ENCODE peak calls at places on chromosomes 4 and X, in eight cellular contexts. One of them, this sample, is unnamed.

GRCh38 chr4:183449193-183449888 is 4.9 kb downstream of the CDKN2AIP start:
- DNase-seq in astrocyte of the spinal cord: no peak
- DNase-seq in NB4: no peak
- DNase-seq in EH: peak; percentile 98
- DNase-seq in astrocyte: peak; percentile 89
- DNase-seq in SW480: no peak
- DNase-seq in amniotic stem cell: no peak
- DNase-seq in adrenal gland: no peak
- DNase-seq in this sample: peak; percentile 51

GRCh38 chrX:71163010-71163409 is 18.4 kb downstream of the NLGN3 start:
- DNase-seq in amniotic stem cell: no peak
- DNase-seq in astrocyte of the spinal cord: no peak
- DNase-seq in EH: no peak
- DNase-seq in NB4: no peak
- DNase-seq in adrenal gland: no peak
- DNase-seq in SW480: no peak
- DNase-seq in astrocyte: no peak
- DNase-seq in this sample: no peak

GRCh38 chrX:9352683-9353430 is 112.0 kb upstream of the TBL1X start:
- DNase-seq in EH: peak; percentile 70
- DNase-seq in adrenal gland: no peak
- DNase-seq in NB4: peak; percentile 94
- DNase-seq in astrocyte of the spinal cord: peak; percentile 65
- DNase-seq in amniotic stem cell: no peak
- DNase-seq in astrocyte: peak; percentile 69
- DNase-seq in SW480: no peak
- DNase-seq in this sample: peak; percentile 78

GRCh38 chr4:44186096-44186849 is 262.3 kb downstream of the KCTD8 start:
- DNase-seq in amniotic stem cell: no peak
- DNase-seq in EH: no peak
- DNase-seq in SW480: no peak
- DNase-seq in astrocyte of the spinal cord: no peak
- DNase-seq in NB4: no peak
- DNase-seq in astrocyte: no peak
- DNase-seq in adrenal gland: no peak
- DNase-seq in this sample: no peak

GRCh38 chr4:42352049-42352448 is 45.2 kb upstream of the SHISA3 start:
- DNase-seq in amniotic stem cell: no peak
- DNase-seq in astrocyte of the spinal cord: no peak
- DNase-seq in astrocyte: no peak
- DNase-seq in adrenal gland: no peak
- DNase-seq in EH: no peak
- DNase-seq in SW480: no peak
- DNase-seq in NB4: no peak
- DNase-seq in this sample: no peak

GRCh38 chr4:174274436-174274835 is 9.0 kb downstream of the FBXO8 start:
- DNase-seq in amniotic stem cell: no peak
- DNase-seq in SW480: no peak
- DNase-seq in astrocyte of the spinal cord: no peak
- DNase-seq in adrenal gland: no peak
- DNase-seq in astrocyte: no peak
- DNase-seq in EH: no peak
- DNase-seq in NB4: no peak
- DNase-seq in this sample: peak; percentile 8

GRCh38 chr4:6595897-6596537 is 21.0 kb downstream of the MAN2B2 start:
- DNase-seq in astrocyte of the spinal cord: no peak
- DNase-seq in EH: no peak
- DNase-seq in NB4: peak; percentile 29
- DNase-seq in adrenal gland: no peak
- DNase-seq in SW480: peak; percentile 60
- DNase-seq in amniotic stem cell: no peak
- DNase-seq in astrocyte: no peak
- DNase-seq in this sample: no peak

GRCh38 chrX:41734530-41734929 is 10.5 kb downstream of the GPR82 start:
- DNase-seq in NB4: peak; percentile 59
- DNase-seq in astrocyte: no peak
- DNase-seq in astrocyte of the spinal cord: no peak
- DNase-seq in amniotic stem cell: no peak
- DNase-seq in SW480: peak; percentile 24
- DNase-seq in EH: peak; percentile 44
- DNase-seq in adrenal gland: no peak
- DNase-seq in this sample: peak; percentile 36

GRCh38 chr4:20251796-20252655 is at the start of gene SLIT2:
- DNase-seq in adrenal gland: peak; percentile 87
- DNase-seq in astrocyte of the spinal cord: peak; percentile 85
- DNase-seq in amniotic stem cell: peak; percentile 61
- DNase-seq in EH: peak; percentile 88
- DNase-seq in SW480: peak; percentile 40
- DNase-seq in NB4: peak; percentile 80
- DNase-seq in astrocyte: peak; percentile 56
- DNase-seq in this sample: peak; percentile 88

GRCh38 chrX:39491548-39492297 is 606.0 kb downstream of the BCOR start:
- DNase-seq in NB4: peak; percentile 87
- DNase-seq in adrenal gland: no peak
- DNase-seq in EH: no peak
- DNase-seq in SW480: no peak
- DNase-seq in astrocyte: no peak
- DNase-seq in amniotic stem cell: no peak
- DNase-seq in astrocyte of the spinal cord: no peak
- DNase-seq in this sample: no peak

GRCh38 chr4:152665691-152666410 is 13.9 kb downstream of the TMEM154 start:
- DNase-seq in SW480: no peak
- DNase-seq in NB4: no peak
- DNase-seq in adrenal gland: no peak
- DNase-seq in astrocyte: no peak
- DNase-seq in amniotic stem cell: no peak
- DNase-seq in EH: no peak
- DNase-seq in astrocyte of the spinal cord: no peak
- DNase-seq in this sample: no peak

GRCh38 chr4:6474053-6474568 is 1.7 kb upstream of the PPP2R2C start:
- DNase-seq in SW480: no peak
- DNase-seq in EH: no peak
- DNase-seq in astrocyte: no peak
- DNase-seq in astrocyte of the spinal cord: no peak
- DNase-seq in adrenal gland: no peak
- DNase-seq in amniotic stem cell: no peak
- DNase-seq in NB4: peak; percentile 41
- DNase-seq in this sample: no peak

GRCh38 chr4:76526585-76526990 is 91.6 kb downstream of the SHROOM3 start:
- DNase-seq in adrenal gland: no peak
- DNase-seq in NB4: no peak
- DNase-seq in SW480: peak; percentile 85
- DNase-seq in astrocyte: peak; percentile 79
- DNase-seq in astrocyte of the spinal cord: peak; percentile 18
- DNase-seq in EH: peak; percentile 31
- DNase-seq in amniotic stem cell: no peak
- DNase-seq in this sample: no peak

GRCh38 chr4:147110968-147111367 is 165.3 kb upstream of the TTC29 start:
- DNase-seq in EH: peak; percentile 42
- DNase-seq in SW480: peak; percentile 11
- DNase-seq in astrocyte of the spinal cord: peak; percentile 46
- DNase-seq in adrenal gland: no peak
- DNase-seq in amniotic stem cell: no peak
- DNase-seq in astrocyte: no peak
- DNase-seq in NB4: no peak
- DNase-seq in this sample: peak; percentile 35

GRCh38 chr4:97624204-97624603 is 519.1 kb downstream of the STPG2 start:
- DNase-seq in amniotic stem cell: no peak
- DNase-seq in EH: no peak
- DNase-seq in adrenal gland: no peak
- DNase-seq in astrocyte of the spinal cord: no peak
- DNase-seq in NB4: no peak
- DNase-seq in astrocyte: no peak
- DNase-seq in SW480: no peak
- DNase-seq in this sample: no peak

GRCh38 chr4:188701952-188702351 is 562.7 kb downstream of the TRIML1 start:
- DNase-seq in astrocyte: no peak
- DNase-seq in amniotic stem cell: no peak
- DNase-seq in astrocyte of the spinal cord: no peak
- DNase-seq in adrenal gland: no peak
- DNase-seq in SW480: no peak
- DNase-seq in EH: no peak
- DNase-seq in NB4: no peak
- DNase-seq in this sample: no peak

GRCh38 chr4:68416591-68416990 is 30.7 kb upstream of the TMPRSS11E start:
- DNase-seq in astrocyte: no peak
- DNase-seq in SW480: no peak
- DNase-seq in adrenal gland: no peak
- DNase-seq in NB4: no peak
- DNase-seq in amniotic stem cell: no peak
- DNase-seq in EH: no peak
- DNase-seq in astrocyte of the spinal cord: no peak
- DNase-seq in this sample: peak; percentile 14

GRCh38 chr4:33067221-33067620 is 2347.1 kb downstream of the PCDH7 start:
- DNase-seq in astrocyte of the spinal cord: no peak
- DNase-seq in SW480: no peak
- DNase-seq in astrocyte: no peak
- DNase-seq in adrenal gland: no peak
- DNase-seq in amniotic stem cell: no peak
- DNase-seq in NB4: no peak
- DNase-seq in EH: peak; percentile 47
- DNase-seq in this sample: peak; percentile 42

GRCh38 chr4:57055873-57056272 is 54.3 kb downstream of the IGFBP7 start:
- DNase-seq in adrenal gland: no peak
- DNase-seq in astrocyte: no peak
- DNase-seq in astrocyte of the spinal cord: no peak
- DNase-seq in SW480: no peak
- DNase-seq in NB4: no peak
- DNase-seq in amniotic stem cell: no peak
- DNase-seq in EH: no peak
- DNase-seq in this sample: no peak

GRCh38 chrX:69501433-69501832 is 2.7 kb upstream of the NALF2 start:
- DNase-seq in amniotic stem cell: no peak
- DNase-seq in SW480: no peak
- DNase-seq in adrenal gland: no peak
- DNase-seq in astrocyte: no peak
- DNase-seq in NB4: peak; percentile 40
- DNase-seq in astrocyte of the spinal cord: no peak
- DNase-seq in EH: no peak
- DNase-seq in this sample: no peak

GRCh38 chrX:53048169-53049126 is at the start of gene GPR173:
- DNase-seq in astrocyte: peak; percentile 62
- DNase-seq in astrocyte of the spinal cord: peak; percentile 78
- DNase-seq in adrenal gland: peak; percentile 33
- DNase-seq in amniotic stem cell: no peak
- DNase-seq in SW480: no peak
- DNase-seq in NB4: no peak
- DNase-seq in EH: peak; percentile 82
- DNase-seq in this sample: peak; percentile 64

GRCh38 chrX:110836982-110837381 is 41.4 kb upstream of the CHRDL1 start:
- DNase-seq in amniotic stem cell: no peak
- DNase-seq in astrocyte of the spinal cord: no peak
- DNase-seq in SW480: peak; percentile 8
- DNase-seq in NB4: no peak
- DNase-seq in adrenal gland: no peak
- DNase-seq in EH: no peak
- DNase-seq in astrocyte: no peak
- DNase-seq in this sample: no peak

GRCh38 chr4:37673523-37674192 is 12.5 kb downstream of the RELL1 start:
- DNase-seq in SW480: no peak
- DNase-seq in astrocyte: no peak
- DNase-seq in amniotic stem cell: no peak
- DNase-seq in adrenal gland: no peak
- DNase-seq in NB4: no peak
- DNase-seq in astrocyte of the spinal cord: no peak
- DNase-seq in EH: no peak
- DNase-seq in this sample: no peak

GRCh38 chr4:155179216-155179615 is 29.2 kb upstream of the NPY2R start:
- DNase-seq in astrocyte of the spinal cord: peak; percentile 31
- DNase-seq in amniotic stem cell: no peak
- DNase-seq in NB4: no peak
- DNase-seq in SW480: no peak
- DNase-seq in adrenal gland: no peak
- DNase-seq in EH: no peak
- DNase-seq in astrocyte: peak; percentile 2
- DNase-seq in this sample: no peak

GRCh38 chrX:49192722-49193328 is 6.7 kb upstream of the PRICKLE3 start:
- DNase-seq in EH: peak; percentile 14
- DNase-seq in SW480: no peak
- DNase-seq in astrocyte: no peak
- DNase-seq in amniotic stem cell: no peak
- DNase-seq in NB4: peak; percentile 73
- DNase-seq in adrenal gland: no peak
- DNase-seq in astrocyte of the spinal cord: peak; percentile 12
- DNase-seq in this sample: peak; percentile 47

GRCh38 chr4:112231779-112232713 is at the start of gene AP1AR:
- DNase-seq in astrocyte of the spinal cord: peak; percentile 79
- DNase-seq in NB4: peak; percentile 90
- DNase-seq in SW480: peak; percentile 75
- DNase-seq in adrenal gland: peak; percentile 77
- DNase-seq in astrocyte: peak; percentile 46
- DNase-seq in EH: peak; percentile 79
- DNase-seq in amniotic stem cell: peak; percentile 46
- DNase-seq in this sample: peak; percentile 92

GRCh38 chr4:6568689-6569332 is 6.2 kb upstream of the MAN2B2 start:
- DNase-seq in EH: peak; percentile 77
- DNase-seq in amniotic stem cell: no peak
- DNase-seq in NB4: peak; percentile 90
- DNase-seq in adrenal gland: no peak
- DNase-seq in astrocyte of the spinal cord: peak; percentile 82
- DNase-seq in SW480: peak; percentile 59
- DNase-seq in astrocyte: peak; percentile 78
- DNase-seq in this sample: peak; percentile 70

GRCh38 chr4:142595222-142595871 is 250.8 kb downstream of the INPP4B start:
- DNase-seq in SW480: no peak
- DNase-seq in amniotic stem cell: no peak
- DNase-seq in astrocyte: no peak
- DNase-seq in NB4: no peak
- DNase-seq in EH: no peak
- DNase-seq in adrenal gland: no peak
- DNase-seq in astrocyte of the spinal cord: no peak
- DNase-seq in this sample: no peak

GRCh38 chrX:38112566-38112965 is 106.2 kb downstream of the SYTL5 start:
- DNase-seq in SW480: no peak
- DNase-seq in amniotic stem cell: no peak
- DNase-seq in astrocyte: no peak
- DNase-seq in adrenal gland: no peak
- DNase-seq in astrocyte of the spinal cord: no peak
- DNase-seq in EH: no peak
- DNase-seq in NB4: no peak
- DNase-seq in this sample: no peak

GRCh38 chr4:26576171-26576829 is 7.6 kb upstream of the TBC1D19 start:
- DNase-seq in astrocyte: peak; percentile 80
- DNase-seq in adrenal gland: no peak
- DNase-seq in NB4: no peak
- DNase-seq in SW480: no peak
- DNase-seq in EH: peak; percentile 72
- DNase-seq in astrocyte of the spinal cord: peak; percentile 63
- DNase-seq in amniotic stem cell: no peak
- DNase-seq in this sample: peak; percentile 69

GRCh38 chr4:3689576-3690551 is 76.3 kb upstream of the ADRA2C start:
- DNase-seq in astrocyte: no peak
- DNase-seq in amniotic stem cell: no peak
- DNase-seq in astrocyte of the spinal cord: no peak
- DNase-seq in adrenal gland: no peak
- DNase-seq in EH: no peak
- DNase-seq in SW480: no peak
- DNase-seq in NB4: no peak
- DNase-seq in this sample: no peak